ENCODE peak calls at places on chromosome 1, in four cellular contexts. One of them, this sample, is unnamed.

GRCh38 chr1:21773585-21773984 is 9.4 kb downstream of the USP48 start:
- DNase-seq in activated CD8-positive, alpha-beta memory T cell treated with anti-CD3 and anti-CD28 coated beads for 1 hour: no peak
- DNase-seq in SIG-M5: no peak
- DNase-seq in sigmoid colon: peak; percentile 2
- DNase-seq in this sample: no peak

GRCh38 chr1:151346082-151346768 is 827 bp downstream of the RFX5 start:
- DNase-seq in SIG-M5: no peak
- DNase-seq in sigmoid colon: no peak
- DNase-seq in activated CD8-positive, alpha-beta memory T cell treated with anti-CD3 and anti-CD28 coated beads for 1 hour: no peak
- DNase-seq in this sample: no peak

GRCh38 chr1:25624155-25624554 is 7.6 kb downstream of the MAN1C1 start:
- DNase-seq in activated CD8-positive, alpha-beta memory T cell treated with anti-CD3 and anti-CD28 coated beads for 1 hour: no peak
- DNase-seq in sigmoid colon: no peak
- DNase-seq in SIG-M5: no peak
- DNase-seq in this sample: no peak

GRCh38 chr1:39788758-39789570 is at the start of gene BMP8B:
- DNase-seq in sigmoid colon: peak; percentile 70
- DNase-seq in activated CD8-positive, alpha-beta memory T cell treated with anti-CD3 and anti-CD28 coated beads for 1 hour: peak; percentile 24
- DNase-seq in SIG-M5: no peak
- DNase-seq in this sample: no peak

GRCh38 chr1:152108899-152109222 is 6.4 kb downstream of the TCHH start:
- DNase-seq in sigmoid colon: no peak
- DNase-seq in SIG-M5: no peak
- DNase-seq in activated CD8-positive, alpha-beta memory T cell treated with anti-CD3 and anti-CD28 coated beads for 1 hour: no peak
- DNase-seq in this sample: no peak

GRCh38 chr1:53736290-53736689 is 2.7 kb downstream of the GLIS1 start:
- DNase-seq in sigmoid colon: no peak
- DNase-seq in SIG-M5: no peak
- DNase-seq in activated CD8-positive, alpha-beta memory T cell treated with anti-CD3 and anti-CD28 coated beads for 1 hour: no peak
- DNase-seq in this sample: no peak

GRCh38 chr1:204072951-204073836 is at the start of gene SOX13:
- DNase-seq in sigmoid colon: peak; percentile 97
- DNase-seq in SIG-M5: no peak
- DNase-seq in activated CD8-positive, alpha-beta memory T cell treated with anti-CD3 and anti-CD28 coated beads for 1 hour: no peak
- DNase-seq in this sample: no peak

GRCh38 chr1:175935166-175935565 is 191.8 kb upstream of the TNR start:
- DNase-seq in activated CD8-positive, alpha-beta memory T cell treated with anti-CD3 and anti-CD28 coated beads for 1 hour: no peak
- DNase-seq in SIG-M5: no peak
- DNase-seq in sigmoid colon: no peak
- DNase-seq in this sample: no peak

GRCh38 chr1:70666381-70667140 is 255.5 kb downstream of the CTH start:
- DNase-seq in activated CD8-positive, alpha-beta memory T cell treated with anti-CD3 and anti-CD28 coated beads for 1 hour: no peak
- DNase-seq in sigmoid colon: no peak
- DNase-seq in SIG-M5: no peak
- DNase-seq in this sample: no peak

GRCh38 chr1:205826407-205826806 is 13.4 kb upstream of the SLC41A1 start:
- DNase-seq in SIG-M5: no peak
- DNase-seq in activated CD8-positive, alpha-beta memory T cell treated with anti-CD3 and anti-CD28 coated beads for 1 hour: no peak
- DNase-seq in sigmoid colon: no peak
- DNase-seq in this sample: no peak

GRCh38 chr1:23673086-23673813 is 18.4 kb upstream of the RPL11 start:
- DNase-seq in SIG-M5: no peak
- DNase-seq in sigmoid colon: no peak
- DNase-seq in activated CD8-positive, alpha-beta memory T cell treated with anti-CD3 and anti-CD28 coated beads for 1 hour: no peak
- DNase-seq in this sample: no peak

GRCh38 chr1:36508257-36508656 is 25.5 kb upstream of the CSF3R start:
- DNase-seq in sigmoid colon: peak; percentile 27
- DNase-seq in SIG-M5: no peak
- DNase-seq in activated CD8-positive, alpha-beta memory T cell treated with anti-CD3 and anti-CD28 coated beads for 1 hour: no peak
- DNase-seq in this sample: no peak

GRCh38 chr1:156624814-156625435 is 5.7 kb downstream of the HAPLN2 start:
- DNase-seq in sigmoid colon: no peak
- DNase-seq in activated CD8-positive, alpha-beta memory T cell treated with anti-CD3 and anti-CD28 coated beads for 1 hour: no peak
- DNase-seq in SIG-M5: no peak
- DNase-seq in this sample: no peak

GRCh38 chr1:67583462-67583950 is 101.5 kb upstream of the GADD45A start:
- DNase-seq in activated CD8-positive, alpha-beta memory T cell treated with anti-CD3 and anti-CD28 coated beads for 1 hour: no peak
- DNase-seq in sigmoid colon: no peak
- DNase-seq in SIG-M5: no peak
- DNase-seq in this sample: no peak

GRCh38 chr1:100584761-100585745 is 47.1 kb downstream of the GPR88 start:
- DNase-seq in SIG-M5: no peak
- DNase-seq in activated CD8-positive, alpha-beta memory T cell treated with anti-CD3 and anti-CD28 coated beads for 1 hour: no peak
- DNase-seq in sigmoid colon: no peak
- DNase-seq in this sample: no peak

This sample was measured in chondrocyte.